ENCODE peak calls at places on chromosomes 13 and 19, in four cellular contexts. O, X, T and F are unnamed samples.
A peak's percentile ranks its signal among the peaks of the same experiment; 100 is the strongest.

GRCh38 chr13:91142572-91142971 is 204.9 kb upstream of the MIR17HG start:
- ATAC-seq in T (no peak), O (no peak), X (no peak), F (no peak)

GRCh38 chr13:28540612-28541011 is 45.7 kb upstream of the FLT1 start:
- ATAC-seq in T (no peak), X (no peak), O (no peak), F (no peak)

GRCh38 chr13:51687928-51688714 is 103.9 kb downstream of the WDFY2 start:
- ATAC-seq in O (no peak), X (no peak), T (no peak), F (no peak)

GRCh38 chr19:48835734-48836088 is 580 bp downstream of the HSD17B14 start:
- ATAC-seq in X (peak; percentile 97), T (peak; percentile 100), O (peak; percentile 93), F (peak; percentile 86)

GRCh38 chr13:87536499-87536898 is 134.7 kb upstream of the SLITRK5 start:
- ATAC-seq in T (no peak), X (no peak), O (no peak), F (no peak)

GRCh38 chr19:5536337-5536894 is 31.3 kb downstream of the TINCR start:
- ATAC-seq in T (no peak), O (peak; percentile 72), X (no peak), F (peak; percentile 87)

GRCh38 chr13:66660013-66660804 is 569.9 kb downstream of the PCDH9 start:
- ATAC-seq in X (no peak), O (peak; percentile 77), T (no peak), F (no peak)

GRCh38 chr13:62453761-62454160 is 1038.1 kb upstream of the PCDH20 start:
- ATAC-seq in T (no peak), O (no peak), X (no peak), F (no peak)

GRCh38 chr13:44051405-44051804 is 171.7 kb downstream of the LACC1 start:
- ATAC-seq in T (no peak), O (no peak), X (no peak), F (no peak)

GRCh38 chr19:18521692-18522123 is at the start of gene ELL:
- ATAC-seq in X (peak; percentile 1), O (peak; percentile 1), T (peak; percentile 4), F (peak; percentile 0)

GRCh38 chr13:92602560-92602959 is 624.0 kb upstream of the GPC6 start:
- ATAC-seq in X (no peak), O (no peak), T (no peak), F (no peak)

GRCh38 chr13:46672338-46673090 is 119.5 kb downstream of the LRCH1 start:
- ATAC-seq in O (no peak), T (no peak), X (no peak), F (no peak)

GRCh38 chr13:39655041-39655568 is 357 bp upstream of the COG6 start:
- ATAC-seq in T (no peak), X (no peak), O (peak; percentile 11), F (peak; percentile 11)

GRCh38 chr13:23652909-23653726 is 82.9 kb downstream of the TNFRSF19 start:
- ATAC-seq in T (no peak), O (no peak), X (peak; percentile 12), F (no peak)

GRCh38 chr13:42364613-42365000 is 92.7 kb downstream of the AKAP11 start:
- ATAC-seq in T (no peak), O (peak; percentile 44), X (peak; percentile 61), F (no peak)

GRCh38 chr13:85806553-85807175 is 7.4 kb upstream of the SLITRK6 start:
- ATAC-seq in O (peak; percentile 44), X (peak; percentile 74), T (no peak), F (peak; percentile 39)

GRCh38 chr19:1674293-1674679 is 21.9 kb upstream of the TCF3 start:
- ATAC-seq in X (no peak), O (no peak), T (no peak), F (no peak)

GRCh38 chr19:47012620-47013019 is 7.0 kb upstream of the NPAS1 start:
- ATAC-seq in X (peak; percentile 13), T (no peak), O (peak; percentile 35), F (peak; percentile 5)

GRCh38 chr13:101915333-101915732 is 462.9 kb downstream of the ITGBL1 start:
- ATAC-seq in O (no peak), T (no peak), X (no peak), F (no peak)

GRCh38 chr13:43239441-43239840 is 216.1 kb downstream of the DNAJC15 start:
- ATAC-seq in X (no peak), T (no peak), O (no peak), F (no peak)

GRCh38 chr19:51926426-51926783 is 867 bp upstream of the ZNF613 start:
- ATAC-seq in T (no peak), O (peak; percentile 5), X (no peak), F (no peak)

GRCh38 chr19:51919606-51920005 is 7.7 kb upstream of the ZNF613 start:
- ATAC-seq in T (no peak), O (no peak), X (no peak), F (no peak)

GRCh38 chr19:51916167-51916566 is 11.1 kb upstream of the ZNF613 start:
- ATAC-seq in O (no peak), T (no peak), X (no peak), F (no peak)

GRCh38 chr19:51926784-51927741 is at the start of gene ZNF613:
- ATAC-seq in X (peak; percentile 93), O (peak; percentile 89), T (peak; percentile 97), F (peak; percentile 95)

DNA sequence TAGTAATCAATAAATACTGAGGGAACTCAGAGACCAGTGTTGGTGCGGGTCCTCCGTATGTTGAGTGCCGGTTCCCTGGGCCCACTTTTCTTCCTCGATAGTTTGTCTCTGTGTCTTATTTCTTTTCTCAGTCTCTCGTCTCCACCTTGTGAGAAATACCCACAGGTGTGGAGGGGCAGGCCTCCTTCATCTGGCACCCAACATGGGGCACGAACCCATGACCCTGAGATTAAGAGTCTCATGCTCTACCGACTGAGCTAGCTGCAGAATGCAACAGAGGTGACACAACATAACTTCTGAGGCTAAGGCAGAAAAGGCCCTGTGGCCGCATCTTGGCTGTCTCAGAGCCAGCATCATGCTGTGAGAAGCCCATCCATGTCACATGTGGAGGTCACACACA is 5.3 kb upstream of the ZNF613 start:
- ATAC-seq in X (no peak), O (no peak), T (no peak), F (no peak)
- H3K9me3 ChIP-seq in X (peaks cover 74% of the 10 kb centered on the region), O (peaks cover 26% of the 10 kb centered on the region), T (peaks cover 21% of the 10 kb centered on the region), F (no peaks in the 10 kb centered on the region)

DNA sequence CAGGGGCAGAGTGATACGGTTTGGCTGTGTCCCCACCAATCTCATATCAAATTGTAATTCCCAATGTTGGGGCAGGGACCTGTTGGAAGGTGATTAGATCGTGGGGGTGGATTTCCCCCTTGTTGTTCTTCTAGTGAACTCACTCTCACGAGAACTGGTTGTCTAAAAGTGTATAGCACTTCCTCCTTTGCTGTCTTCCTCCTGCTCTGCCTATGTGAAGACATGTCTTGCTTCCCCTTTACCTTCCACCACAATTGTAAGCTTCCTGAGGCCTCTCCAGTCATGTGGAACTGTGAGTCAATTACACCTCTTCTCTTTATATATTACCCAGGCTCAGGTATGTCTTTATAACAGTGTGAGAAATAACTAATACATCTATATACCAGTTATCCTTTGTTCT is 706.4 kb upstream of the KLHL1 start:
- ATAC-seq in X (no peak), T (no peak), O (no peak), F (no peak)
- TF ChIP-seq POLR2AphosphoS5 in X (no peak), T (no peak), O (no peak), F (no peak)

GRCh38 chr19:29639086-29639485 is 26.2 kb upstream of the PLEKHF1 start:
- ATAC-seq in X (no peak), T (no peak), O (no peak), F (no peak)
- H3K9me3 ChIP-seq in X (no peaks in the 10 kb centered on the region), T (no peaks in the 10 kb centered on the region), O (no peaks in the 10 kb centered on the region), F (no peaks in the 10 kb centered on the region)

DNA sequence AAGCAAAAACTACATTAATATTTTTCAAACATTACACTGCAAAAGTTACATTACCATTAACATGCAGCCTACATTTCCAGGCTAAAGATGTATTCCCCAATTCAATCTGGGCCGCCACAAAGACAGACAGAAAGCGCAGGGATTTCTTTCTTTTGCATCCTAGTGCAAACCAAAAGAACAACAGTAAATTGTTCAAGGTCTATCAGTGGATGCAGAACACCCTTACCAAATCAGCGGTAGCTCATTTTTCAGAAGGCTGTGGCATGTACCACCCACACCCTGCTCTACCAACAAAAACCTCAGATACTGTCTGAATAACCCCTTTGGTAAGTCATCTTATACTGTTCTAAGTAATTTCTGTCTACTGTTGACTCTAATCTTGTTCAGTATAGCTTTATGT is 3.6 kb downstream of the TPT1 start:
- ATAC-seq in T (no peak), X (no peak), O (no peak), F (no peak)
- TF ChIP-seq POLR2AphosphoS5 in T (no peak), X (no peak), O (no peak), F (no peak)

GRCh38 chr19:58243351-58243750 is 14.6 kb downstream of the ZNF544 start:
- ATAC-seq in O (no peak), T (peak; percentile 26), X (no peak), F (no peak)
- H3K9me3 ChIP-seq in O (peaks cover 15% of the 10 kb centered on the region), T (peaks cover 11% of the 10 kb centered on the region), X (peaks cover 87% of the 10 kb centered on the region), F (peaks cover 100% of the 10 kb centered on the region)

DNA sequence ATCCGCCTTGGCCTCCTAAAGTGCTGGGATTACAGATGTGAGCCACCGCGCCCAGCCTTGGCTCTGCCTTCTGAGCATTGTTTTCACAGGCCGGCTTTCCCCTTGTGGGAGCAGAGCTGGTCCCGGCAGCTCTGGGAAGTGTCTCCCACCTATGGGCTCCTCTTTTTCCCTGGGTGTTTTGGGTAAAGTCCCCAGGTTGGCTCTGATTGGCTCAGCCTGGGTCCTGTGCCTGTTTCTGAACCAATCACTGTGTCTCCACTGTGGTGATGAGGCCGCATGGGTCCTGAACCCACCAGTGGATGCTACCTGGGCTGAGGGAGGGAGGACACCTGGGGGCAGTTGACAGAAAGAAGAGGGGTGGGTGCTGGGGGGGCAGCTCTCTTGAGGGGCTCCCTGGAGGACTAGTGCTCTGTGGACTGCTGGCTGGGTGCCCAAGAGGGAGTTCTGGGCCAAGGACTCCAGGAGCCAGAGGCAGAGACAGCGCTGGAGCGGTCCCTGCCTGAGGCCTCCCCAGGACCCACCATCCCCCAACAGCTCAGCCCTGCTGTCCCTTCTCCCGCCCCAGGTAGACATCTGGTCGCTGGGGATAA is 19.6 kb upstream of the NCCRP1 start:
- ATAC-seq in T (peak; percentile 28), X (no peak), O (peak; percentile 39), F (no peak)
- TF ChIP-seq POLR2AphosphoS5 in T (no peak), X (no peak), O (no peak), F (no peak)